ENCODE peak calls at places on chromosomes 2 and 18, in eight cellular contexts. One of them, this sample, is unnamed.

GRCh38 chr18:39463986-39464385 is 1898.4 kb upstream of the CELF4 start:
- DNase-seq in activated T-cell treated with anti-CD3 and anti-CD28 coated beads, Interleukin-2, amount 50 U/mL, for 72 hours: no peak
- DNase-seq in activated CD4-positive, alpha-beta T cell treated with anti-CD3 and anti-CD28 coated beads for 48 hours: no peak
- DNase-seq in breast epithelium: no peak
- DNase-seq in astrocyte of the spinal cord: peak
- DNase-seq in stimulated activated CD4-positive, alpha-beta T cell treated with anti-CD3 and anti-CD28 coated beads, Interleukin-1b, Interleukin-23, amount 100 ng/mL, for 1 hour: no peak
- DNase-seq in anterior cingulate cortex: no peak
- DNase-seq in Ammon's horn: no peak
- DNase-seq in this sample: no peak

GRCh38 chr2:188969236-188970032 is 4.7 kb upstream of the COL3A1 start:
- DNase-seq in activated T-cell treated with anti-CD3 and anti-CD28 coated beads, Interleukin-2, amount 50 U/mL, for 72 hours: no peak
- DNase-seq in activated CD4-positive, alpha-beta T cell treated with anti-CD3 and anti-CD28 coated beads for 48 hours: no peak
- DNase-seq in breast epithelium: no peak
- DNase-seq in astrocyte of the spinal cord: no peak
- DNase-seq in stimulated activated CD4-positive, alpha-beta T cell treated with anti-CD3 and anti-CD28 coated beads, Interleukin-1b, Interleukin-23, amount 100 ng/mL, for 1 hour: no peak
- DNase-seq in anterior cingulate cortex: no peak
- DNase-seq in Ammon's horn: no peak
- DNase-seq in this sample: no peak

GRCh38 chr2:57878573-57878910 is 168.1 kb upstream of the VRK2 start:
- DNase-seq in activated T-cell treated with anti-CD3 and anti-CD28 coated beads, Interleukin-2, amount 50 U/mL, for 72 hours: no peak
- DNase-seq in activated CD4-positive, alpha-beta T cell treated with anti-CD3 and anti-CD28 coated beads for 48 hours: no peak
- DNase-seq in breast epithelium: no peak
- DNase-seq in astrocyte of the spinal cord: no peak
- DNase-seq in stimulated activated CD4-positive, alpha-beta T cell treated with anti-CD3 and anti-CD28 coated beads, Interleukin-1b, Interleukin-23, amount 100 ng/mL, for 1 hour: no peak
- DNase-seq in anterior cingulate cortex: no peak
- DNase-seq in Ammon's horn: peak
- DNase-seq in this sample: no peak

GRCh38 chr18:58287626-58288289 is 243.7 kb downstream of the NEDD4L start:
- DNase-seq in activated T-cell treated with anti-CD3 and anti-CD28 coated beads, Interleukin-2, amount 50 U/mL, for 72 hours: no peak
- DNase-seq in activated CD4-positive, alpha-beta T cell treated with anti-CD3 and anti-CD28 coated beads for 48 hours: no peak
- DNase-seq in breast epithelium: no peak
- DNase-seq in astrocyte of the spinal cord: no peak
- DNase-seq in stimulated activated CD4-positive, alpha-beta T cell treated with anti-CD3 and anti-CD28 coated beads, Interleukin-1b, Interleukin-23, amount 100 ng/mL, for 1 hour: no peak
- DNase-seq in anterior cingulate cortex: no peak
- DNase-seq in Ammon's horn: no peak
- DNase-seq in this sample: no peak

GRCh38 chr2:195687320-195688086 is 30.5 kb downstream of the SLC39A10 start:
- DNase-seq in activated T-cell treated with anti-CD3 and anti-CD28 coated beads, Interleukin-2, amount 50 U/mL, for 72 hours: no peak
- DNase-seq in activated CD4-positive, alpha-beta T cell treated with anti-CD3 and anti-CD28 coated beads for 48 hours: no peak
- DNase-seq in breast epithelium: no peak
- DNase-seq in astrocyte of the spinal cord: no peak
- DNase-seq in stimulated activated CD4-positive, alpha-beta T cell treated with anti-CD3 and anti-CD28 coated beads, Interleukin-1b, Interleukin-23, amount 100 ng/mL, for 1 hour: no peak
- DNase-seq in anterior cingulate cortex: no peak
- DNase-seq in Ammon's horn: peak
- DNase-seq in this sample: no peak

GRCh38 chr2:101223814-101224231 is 28.9 kb upstream of the CNOT11 start:
- DNase-seq in activated T-cell treated with anti-CD3 and anti-CD28 coated beads, Interleukin-2, amount 50 U/mL, for 72 hours: peak
- DNase-seq in activated CD4-positive, alpha-beta T cell treated with anti-CD3 and anti-CD28 coated beads for 48 hours: peak
- DNase-seq in breast epithelium: no peak
- DNase-seq in astrocyte of the spinal cord: no peak
- DNase-seq in stimulated activated CD4-positive, alpha-beta T cell treated with anti-CD3 and anti-CD28 coated beads, Interleukin-1b, Interleukin-23, amount 100 ng/mL, for 1 hour: no peak
- DNase-seq in anterior cingulate cortex: no peak
- DNase-seq in Ammon's horn: no peak
- DNase-seq in this sample: no peak

GRCh38 chr2:109482371-109482841 is 131.4 kb downstream of the SEPTIN10 start:
- DNase-seq in activated T-cell treated with anti-CD3 and anti-CD28 coated beads, Interleukin-2, amount 50 U/mL, for 72 hours: no peak
- DNase-seq in activated CD4-positive, alpha-beta T cell treated with anti-CD3 and anti-CD28 coated beads for 48 hours: no peak
- DNase-seq in breast epithelium: no peak
- DNase-seq in astrocyte of the spinal cord: no peak
- DNase-seq in stimulated activated CD4-positive, alpha-beta T cell treated with anti-CD3 and anti-CD28 coated beads, Interleukin-1b, Interleukin-23, amount 100 ng/mL, for 1 hour: no peak
- DNase-seq in anterior cingulate cortex: no peak
- DNase-seq in Ammon's horn: no peak
- DNase-seq in this sample: no peak

GRCh38 chr2:128026422-128027277 is 1.2 kb downstream of the SAP130 start:
- DNase-seq in activated T-cell treated with anti-CD3 and anti-CD28 coated beads, Interleukin-2, amount 50 U/mL, for 72 hours: no peak
- DNase-seq in activated CD4-positive, alpha-beta T cell treated with anti-CD3 and anti-CD28 coated beads for 48 hours: no peak
- DNase-seq in breast epithelium: no peak
- DNase-seq in astrocyte of the spinal cord: peak
- DNase-seq in stimulated activated CD4-positive, alpha-beta T cell treated with anti-CD3 and anti-CD28 coated beads, Interleukin-1b, Interleukin-23, amount 100 ng/mL, for 1 hour: peak
- DNase-seq in anterior cingulate cortex: no peak
- DNase-seq in Ammon's horn: peak
- DNase-seq in this sample: peak

GRCh38 chr2:226115832-226116200 is 683.8 kb downstream of the IRS1 start:
- DNase-seq in activated T-cell treated with anti-CD3 and anti-CD28 coated beads, Interleukin-2, amount 50 U/mL, for 72 hours: no peak
- DNase-seq in activated CD4-positive, alpha-beta T cell treated with anti-CD3 and anti-CD28 coated beads for 48 hours: no peak
- DNase-seq in breast epithelium: no peak
- DNase-seq in astrocyte of the spinal cord: no peak
- DNase-seq in stimulated activated CD4-positive, alpha-beta T cell treated with anti-CD3 and anti-CD28 coated beads, Interleukin-1b, Interleukin-23, amount 100 ng/mL, for 1 hour: no peak
- DNase-seq in anterior cingulate cortex: no peak
- DNase-seq in Ammon's horn: no peak
- DNase-seq in this sample: no peak

GRCh38 chr2:69253033-69253535 is 133.9 kb downstream of the GFPT1 start:
- DNase-seq in activated T-cell treated with anti-CD3 and anti-CD28 coated beads, Interleukin-2, amount 50 U/mL, for 72 hours: no peak
- DNase-seq in activated CD4-positive, alpha-beta T cell treated with anti-CD3 and anti-CD28 coated beads for 48 hours: no peak
- DNase-seq in breast epithelium: no peak
- DNase-seq in astrocyte of the spinal cord: no peak
- DNase-seq in stimulated activated CD4-positive, alpha-beta T cell treated with anti-CD3 and anti-CD28 coated beads, Interleukin-1b, Interleukin-23, amount 100 ng/mL, for 1 hour: no peak
- DNase-seq in anterior cingulate cortex: no peak
- DNase-seq in Ammon's horn: no peak
- DNase-seq in this sample: no peak